ENCODE peak calls at places on chromosomes 4 and X, in eight cellular contexts. J is HCT116; O is effector memory CD4-positive, alpha-beta T cell; W is sigmoid colon; C is upper lobe of right lung; Z is CD4-positive, alpha-beta memory T cell; Q is H9; U is left ventricle myocardium inferior. Y is an unnamed sample. For H3K9me3, the result is how much of the 10 kb centered on the place peaks cover.

GRCh38 chrX:118459494-118459893 is 36.1 kb upstream of the DOCK11 start:
- DNase-seq in J (no peak), O (no peak), W (no peak), C (no peak), Z (peak), Q (no peak), U (no peak), Y (no peak)

GRCh38 chr4:168437192-168437938 is 42.9 kb downstream of the DDX60L start:
- DNase-seq in J (no peak), O (no peak), W (no peak), C (no peak), Z (no peak), Q (no peak), U (no peak), Y (no peak)

GRCh38 chrX:20547649-20548051 is 280.9 kb upstream of the RPS6KA3 start:
- DNase-seq in J (no peak), O (no peak), W (no peak), C (no peak), Z (no peak), Q (no peak), U (no peak), Y (no peak)

GRCh38 chr4:48967101-48967500 is 19.0 kb upstream of the CWH43 start:
- DNase-seq in J (no peak), O (no peak), W (no peak), C (no peak), Z (no peak), Q (no peak), U (no peak), Y (no peak)

GRCh38 chr4:2927016-2927695 is 36.0 kb downstream of the NOP14 start:
- DNase-seq in J (no peak), O (no peak), W (no peak), C (peak), Z (no peak), Q (no peak), U (no peak), Y (no peak)

GRCh38 chrX:14398725-14399124 is 130.6 kb upstream of the GLRA2 start:
- DNase-seq in J (no peak), O (no peak), W (no peak), C (no peak), Z (no peak), Q (no peak), U (no peak), Y (no peak)

GRCh38 chr4:168637872-168638756 is 141.3 kb downstream of the PALLD start:
- DNase-seq in J (no peak), O (no peak), W (no peak), C (no peak), Z (no peak), Q (no peak), U (no peak), Y (no peak)

GRCh38 chr4:139511320-139511719 is 44.7 kb downstream of the SETD7 start:
- DNase-seq in J (no peak), O (no peak), W (no peak), C (no peak), Z (peak), Q (no peak), U (no peak), Y (no peak)

GRCh38 chrX:40644175-40644574 is 3.2 kb downstream of the CXorf38 start:
- DNase-seq in J (no peak), O (no peak), W (no peak), C (no peak), Z (no peak), Q (no peak), U (no peak), Y (no peak)

GRCh38 chr4:74308215-74308614 is at the start of gene EPGN:
- DNase-seq in J (no peak), O (no peak), W (no peak), C (no peak), Z (peak), Q (no peak), U (no peak), Y (no peak)

GRCh38 chr4:116512552-116512951 is 572.8 kb downstream of the TRAM1L1 start:
- DNase-seq in J (no peak), O (no peak), W (no peak), C (no peak), Z (no peak), Q (no peak), U (no peak), Y (no peak)

GRCh38 chr4:150962245-150962644 is 52.8 kb downstream of the LRBA start:
- DNase-seq in J (no peak), O (no peak), W (no peak), C (no peak), Z (no peak), Q (no peak), U (no peak), Y (no peak)

GRCh38 chr4:3464911-3465697 is 2.0 kb downstream of the DOK7 start:
- DNase-seq in J (no peak), O (no peak), W (no peak), C (no peak), Z (no peak), Q (no peak), U (peak), Y (no peak)

GRCh38 chr4:40998680-40999358 is 215.5 kb downstream of the APBB2 start:
- DNase-seq in J (peak), O (no peak), W (no peak), C (no peak), Z (no peak), Q (no peak), U (no peak), Y (no peak)

GRCh38 chrX:3777416-3777815 is 64.0 kb upstream of the PRKX start:
- DNase-seq in J (no peak), O (no peak), W (no peak), C (no peak), Z (no peak), Q (no peak), U (no peak), Y (no peak)

GRCh38 chrX:3779546-3779945 is 66.1 kb upstream of the PRKX start:
- DNase-seq in J (no peak), O (no peak), W (no peak), C (no peak), Z (no peak), Q (no peak), U (no peak), Y (no peak)
- H3K9me3 ChIP-seq in J (under half), O (under half), W (under half), C (under half), Z (under half), Q (under half), U (under half), Y (under half)

DNA sequence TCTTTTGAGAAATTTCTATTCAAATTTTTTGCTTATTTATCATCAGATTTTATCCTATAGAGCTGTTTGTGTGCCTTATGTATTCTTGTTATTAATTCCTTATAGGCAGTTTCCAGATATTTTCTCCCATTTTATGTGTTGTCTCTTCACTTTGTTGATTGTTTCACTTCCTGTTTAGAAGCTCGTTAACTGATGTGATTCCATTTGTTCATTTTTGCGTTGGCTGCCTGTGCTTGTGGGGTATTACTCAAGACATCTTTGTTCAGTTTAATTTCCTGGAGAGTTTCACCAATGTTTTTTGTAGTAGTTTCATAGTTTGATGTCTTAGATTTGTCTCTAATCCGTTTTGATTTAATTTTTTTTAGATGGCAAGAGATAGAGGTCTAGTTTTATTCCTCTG is 14.6 kb downstream of the ZNF718 start:
- DNase-seq in J (no peak), O (no peak), W (no peak), C (no peak), Z (no peak), Q (no peak), U (no peak), Y (no peak)
- H3K9me3 ChIP-seq in J (under half), O (half or more), W (under half), C (half or more), Z (under half), Q (under half), U (half or more), Y (under half)

GRCh38 chrX:55867708-55868107 is 150.2 kb downstream of the RRAGB start:
- DNase-seq in J (no peak), O (no peak), W (no peak), C (no peak), Z (no peak), Q (no peak), U (no peak), Y (no peak)
- H3K9me3 ChIP-seq in J (under half), O (under half), W (under half), C (under half), Z (under half), Q (under half), U (under half), Y (under half)

GRCh38 chrX:65925592-65925991 is 114.3 kb downstream of the VSIG4 start:
- DNase-seq in J (no peak), O (no peak), W (no peak), C (no peak), Z (no peak), Q (no peak), U (no peak), Y (no peak)

GRCh38 chrX:65924938-65925507 is 114.9 kb downstream of the VSIG4 start:
- DNase-seq in J (no peak), O (no peak), W (no peak), C (no peak), Z (no peak), Q (no peak), U (no peak), Y (no peak)

GRCh38 chrX:65926095-65927019 is 113.5 kb downstream of the VSIG4 start:
- DNase-seq in J (no peak), O (no peak), W (no peak), C (no peak), Z (peak), Q (no peak), U (no peak), Y (no peak)

GRCh38 chrX:65920620-65921019 is 119.3 kb downstream of the VSIG4 start:
- DNase-seq in J (no peak), O (no peak), W (no peak), C (no peak), Z (no peak), Q (no peak), U (no peak), Y (no peak)

DNA sequence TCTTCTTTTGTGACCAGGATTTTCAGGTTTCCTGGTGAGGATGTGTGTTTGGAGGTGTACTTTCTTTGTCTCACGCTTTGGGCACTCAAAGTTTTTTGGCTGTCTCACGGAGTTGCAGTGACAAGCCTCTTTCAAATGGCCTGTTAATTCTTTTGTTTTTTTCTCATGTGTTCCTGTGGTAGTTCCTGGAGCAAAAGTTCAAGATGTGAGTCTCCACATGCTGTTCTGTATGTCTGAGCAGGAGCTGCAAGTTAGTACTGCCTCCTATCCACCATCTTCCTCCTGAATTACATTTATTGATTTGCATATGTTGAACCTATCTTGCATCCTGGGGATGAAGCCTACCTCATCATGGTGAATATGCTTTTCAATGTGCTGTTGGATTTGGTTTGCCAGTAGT is 118.5 kb downstream of the VSIG4 start:
- DNase-seq in J (no peak), O (no peak), W (no peak), C (no peak), Z (no peak), Q (no peak), U (no peak), Y (no peak)
- H3K9me3 ChIP-seq in J (under half), O (under half), W (under half), C (under half), Z (under half), Q (under half), U (under half), Y (under half)

GRCh38 chr4:139691-140090 is 15.4 kb downstream of the ZNF718 start:
- DNase-seq in J (no peak), O (no peak), W (no peak), C (no peak), Z (no peak), Q (no peak), U (no peak), Y (no peak)
- H3K9me3 ChIP-seq in J (under half), O (half or more), W (under half), C (half or more), Z (under half), Q (under half), U (half or more), Y (under half)

GRCh38 chr4:20019310-20020015 is 232.2 kb upstream of the SLIT2 start:
- DNase-seq in J (no peak), O (no peak), W (no peak), C (no peak), Z (no peak), Q (no peak), U (no peak), Y (no peak)
- H3K9me3 ChIP-seq in J (under half), O (under half), W (under half), C (under half), Z (under half), Q (under half), U (under half), Y (under half)

Y was measured in T-helper 17 cell.